ENCODE peak calls at places on chromosome 21, in ten cellular contexts. D, L, G, R, T, X, E, A, J and Z are unnamed samples.

GRCh38 chr21:34795152-34796141 is 126.7 kb downstream of the CLIC6 start:
- DNase-seq in D (no peak), L (no peak), G (peak), R (peak), T (no peak), X (peak), E (no peak), A (peak), J (no peak), Z (no peak)

GRCh38 chr21:38170283-38170682 is 86.5 kb upstream of the KCNJ15 start:
- DNase-seq in D (peak), L (peak), G (peak), R (no peak), T (no peak), X (peak), E (no peak), A (peak), J (no peak), Z (no peak)

GRCh38 chr21:45412491-45412890 is 7.5 kb downstream of the COL18A1 start:
- DNase-seq in D (no peak), L (no peak), G (no peak), R (no peak), T (no peak), X (no peak), E (no peak), A (no peak), J (no peak), Z (no peak)

GRCh38 chr21:36499578-36500471 is 19.9 kb upstream of the CLDN14 start:
- DNase-seq in D (no peak), L (peak), G (peak), R (peak), T (no peak), X (peak), E (no peak), A (peak), J (no peak), Z (no peak)

GRCh38 chr21:17491716-17492414 is 21.0 kb upstream of the CXADR start:
- DNase-seq in D (no peak), L (no peak), G (peak), R (no peak), T (no peak), X (peak), E (no peak), A (peak), J (no peak), Z (no peak)

GRCh38 chr21:42799948-42800347 is 79.4 kb downstream of the WDR4 start:
- DNase-seq in D (no peak), L (no peak), G (no peak), R (no peak), T (no peak), X (no peak), E (no peak), A (no peak), J (no peak), Z (no peak)

GRCh38 chr21:16775056-16775455 is 737.8 kb upstream of the CXADR start:
- DNase-seq in D (no peak), L (peak), G (no peak), R (no peak), T (peak), X (no peak), E (no peak), A (no peak), J (no peak), Z (no peak)

GRCh38 chr21:46459356-46460112 is 843 bp downstream of the DIP2A start:
- DNase-seq in D (no peak), L (no peak), G (peak), R (peak), T (no peak), X (peak), E (no peak), A (peak), J (peak), Z (no peak)

GRCh38 chr21:15976807-15977206 is 247.0 kb downstream of the USP25 start:
- DNase-seq in D (no peak), L (no peak), G (no peak), R (no peak), T (no peak), X (peak), E (no peak), A (no peak), J (no peak), Z (no peak)